ENCODE peak calls at places on chromosomes 7 and 10, in six cellular contexts. B is NCI-H1092; I is ELR; U is stimulated activated CD8-positive, alpha-beta memory T cell treated with anti-CD3 and anti-CD28 coated beads, Interleukin-7, amount 100 ng/mL, for 4 hours; V is lung; A is activated CD4-positive, alpha-beta T cell treated with anti-CD3 and anti-CD28 coated beads, Interleukin-2, amount 50 U/mL, for 48 hours. C is an unnamed sample.
A peak's percentile ranks its signal among the peaks of the same experiment; 100 is the strongest.

GRCh38 chr10:20888620-20889337 is 8.3 kb downstream of the NEBL start:
- DNase-seq in B (no peak), I (no peak), U (no peak), V (no peak), A (no peak), C (peak; percentile 38)

GRCh38 chr10:69439350-69439739 is 11.9 kb upstream of the TSPAN15 start:
- DNase-seq in B (no peak), I (peak; percentile 55), U (no peak), V (no peak), A (no peak), C (no peak)

GRCh38 chr10:25666276-25666675 is 267.8 kb upstream of the MYO3A start:
- DNase-seq in B (no peak), I (no peak), U (no peak), V (no peak), A (no peak), C (no peak)

GRCh38 chr7:107874605-107875446 is 16.2 kb upstream of the DLD start:
- DNase-seq in B (peak; percentile 52), I (peak; percentile 75), U (no peak), V (no peak), A (peak; percentile 43), C (peak; percentile 84)

GRCh38 chr7:95919574-95919973 is 147.2 kb downstream of the DYNC1I1 start:
- DNase-seq in B (no peak), I (peak; percentile 3), U (no peak), V (no peak), A (no peak), C (no peak)

GRCh38 chr10:120490288-120490687 is 33.3 kb downstream of the PLPP4 start:
- DNase-seq in B (no peak), I (no peak), U (no peak), V (peak; percentile 7), A (no peak), C (no peak)

GRCh38 chr10:110724116-110724701 is 80.1 kb downstream of the RBM20 start:
- DNase-seq in B (no peak), I (no peak), U (no peak), V (no peak), A (peak; percentile 19), C (no peak)

GRCh38 chr7:158508802-158509385 is 78.7 kb downstream of the PTPRN2 start:
- DNase-seq in B (no peak), I (no peak), U (no peak), V (no peak), A (no peak), C (no peak)

GRCh38 chr7:156897673-156898072 is 4.7 kb upstream of the LMBR1 start:
- DNase-seq in B (no peak), I (no peak), U (no peak), V (no peak), A (no peak), C (no peak)

GRCh38 chr10:75662715-75663114 is 231.3 kb downstream of the LRMDA start:
- DNase-seq in B (no peak), I (no peak), U (no peak), V (no peak), A (no peak), C (no peak)

GRCh38 chr7:116871061-116871700 is 8.8 kb downstream of the CAPZA2 start:
- DNase-seq in B (no peak), I (no peak), U (no peak), V (no peak), A (no peak), C (no peak)

GRCh38 chr7:8277394-8277982 is 15.5 kb upstream of the ICA1 start:
- DNase-seq in B (no peak), I (no peak), U (no peak), V (no peak), A (no peak), C (peak; percentile 29)

GRCh38 chr10:114472874-114473248 is 68.6 kb upstream of the AFAP1L2 start:
- DNase-seq in B (no peak), I (no peak), U (no peak), V (no peak), A (no peak), C (no peak)

GRCh38 chr10:69103784-69104183 is 15.9 kb downstream of the SRGN start:
- DNase-seq in B (no peak), I (no peak), U (no peak), V (no peak), A (no peak), C (no peak)

GRCh38 chr10:83968052-83968451 is 171.3 kb upstream of the GHITM start:
- DNase-seq in B (no peak), I (no peak), U (no peak), V (no peak), A (no peak), C (no peak)

GRCh38 chr7:104328970-104329825 is 795 bp downstream of the LHFPL3 start:
- DNase-seq in B (no peak), I (no peak), U (no peak), V (no peak), A (no peak), C (no peak)

GRCh38 chr10:73553726-73554125 is 37.4 kb downstream of the USP54 start:
- DNase-seq in B (no peak), I (no peak), U (no peak), V (no peak), A (no peak), C (no peak)

GRCh38 chr7:138459300-138460175 is 521 bp upstream of the TRIM24 start:
- DNase-seq in B (peak; percentile 100), I (no peak), U (peak; percentile 97), V (peak; percentile 97), A (peak; percentile 97), C (peak; percentile 99)

GRCh38 chr7:47253650-47254080 is 328.2 kb downstream of the TNS3 start:
- DNase-seq in B (peak; percentile 30), I (peak; percentile 89), U (no peak), V (no peak), A (no peak), C (peak; percentile 16)

GRCh38 chr10:127405221-127405620 is 143.9 kb upstream of the NPS start:
- DNase-seq in B (no peak), I (peak; percentile 70), U (no peak), V (no peak), A (no peak), C (no peak)

GRCh38 chr10:52889611-52890010 is 117.0 kb upstream of the MBL2 start:
- DNase-seq in B (no peak), I (no peak), U (no peak), V (no peak), A (no peak), C (no peak)

GRCh38 chr10:84783386-84783785 is 455.0 kb downstream of the CCSER2 start:
- DNase-seq in B (no peak), I (peak; percentile 9), U (no peak), V (no peak), A (no peak), C (peak; percentile 55)

GRCh38 chr10:74544106-74544505 is 282.3 kb upstream of the KAT6B start:
- DNase-seq in B (no peak), I (peak; percentile 63), U (no peak), V (no peak), A (no peak), C (no peak)

GRCh38 chr7:11345621-11346020 is 371.9 kb downstream of the PHF14 start:
- DNase-seq in B (no peak), I (no peak), U (no peak), V (no peak), A (no peak), C (no peak)

C was measured in RKO.